ENCODE peak calls at places on chromosomes 7 and 10, in five cellular contexts. Q is putamen; M is stimulated activated naive CD8-positive, alpha-beta T cell treated with anti-CD3 and anti-CD28 coated beads, Interleukin-15, amount 100 ng/mL, for 72 hours; X is stimulated activated CD4-positive, alpha-beta T cell treated with anti-CD3 and anti-CD28 coated beads, Interleukin-1b, Interleukin-23, amount 100 ng/mL, for 1 hour; O is IMR-90. J is an unnamed sample.

GRCh38 chr10:95445223-95445836 is 115.8 kb downstream of the SORBS1 start:
- DNase-seq in Q (no peak), M (no peak), X (no peak), O (peak), J (no peak)

GRCh38 chr10:131674130-131674529 is 226.7 kb upstream of the PPP2R2D start:
- DNase-seq in Q (no peak), M (no peak), X (no peak), O (no peak), J (no peak)

GRCh38 chr10:70647086-70647485 is 25.2 kb upstream of the ADAMTS14 start:
- DNase-seq in Q (no peak), M (no peak), X (no peak), O (no peak), J (no peak)

GRCh38 chr7:137697026-137697425 is 149.7 kb downstream of the DGKI start:
- DNase-seq in Q (no peak), M (no peak), X (no peak), O (no peak), J (no peak)

GRCh38 chr7:4204530-4205165 is 477.4 kb upstream of the FOXK1 start:
- DNase-seq in Q (no peak), M (no peak), X (peak), O (no peak), J (no peak)

GRCh38 chr7:103593691-103594090 is 147.7 kb upstream of the SLC26A5 start:
- DNase-seq in Q (no peak), M (no peak), X (no peak), O (peak), J (no peak)

GRCh38 chr10:69439813-69440506 is 11.3 kb upstream of the TSPAN15 start:
- DNase-seq in Q (no peak), M (no peak), X (no peak), O (no peak), J (no peak)

GRCh38 chr10:130758529-130758928 is 553.0 kb downstream of the TCERG1L start:
- DNase-seq in Q (no peak), M (no peak), X (no peak), O (no peak), J (no peak)

GRCh38 chr10:132043861-132044695 is 21.7 kb upstream of the JAKMIP3 start:
- DNase-seq in Q (no peak), M (no peak), X (no peak), O (no peak), J (no peak)

GRCh38 chr10:47230482-47230881 is 69.5 kb upstream of the GDF10 start:
- DNase-seq in Q (no peak), M (no peak), X (no peak), O (no peak), J (no peak)

GRCh38 chr7:158404031-158404761 is 183.4 kb downstream of the PTPRN2 start:
- DNase-seq in Q (no peak), M (no peak), X (no peak), O (no peak), J (no peak)

GRCh38 chr10:58361353-58361752 is 23.9 kb upstream of the TFAM start:
- DNase-seq in Q (no peak), M (no peak), X (no peak), O (no peak), J (no peak)

GRCh38 chr10:46525177-46525823 is 31.2 kb downstream of the GPRIN2 start:
- DNase-seq in Q (no peak), M (no peak), X (no peak), O (peak), J (no peak)

GRCh38 chr7:25852995-25853713 is 298.8 kb upstream of the NFE2L3 start:
- DNase-seq in Q (no peak), M (peak), X (no peak), O (no peak), J (no peak)

GRCh38 chr7:80277434-80278427 is 143.1 kb downstream of the GNAI1 start:
- DNase-seq in Q (no peak), M (no peak), X (no peak), O (peak), J (no peak)

GRCh38 chr7:150903627-150904026 is 51.3 kb downstream of the AOC1 start:
- DNase-seq in Q (no peak), M (no peak), X (no peak), O (peak), J (no peak)

GRCh38 chr10:44931621-44932337 is 20.6 kb downstream of the TMEM72 start:
- DNase-seq in Q (no peak), M (no peak), X (no peak), O (no peak), J (no peak)

GRCh38 chr7:103947026-103947655 is 42.3 kb downstream of the RELN start:
- DNase-seq in Q (no peak), M (no peak), X (no peak), O (peak), J (no peak)

GRCh38 chr10:97485647-97486281 is 12.5 kb downstream of the MMS19 start:
- DNase-seq in Q (no peak), M (no peak), X (no peak), O (no peak), J (no peak)

GRCh38 chr10:132889556-132889955 is 52.8 kb downstream of the CFAP46 start:
- DNase-seq in Q (no peak), M (no peak), X (no peak), O (no peak), J (no peak)

GRCh38 chr10:105650311-105650710 is 1009.2 kb downstream of the SORCS3 start:
- DNase-seq in Q (no peak), M (no peak), X (no peak), O (no peak), J (no peak)

J was measured in stimulated activated naive B cell treated with anti-CD40 and anti-IgM and Interleukin-4, amounts not matched to agents 10 μg/mL and 1 μg/mL and 100 μg/mL, for 72 hours.